ENCODE peak calls at places on chromosomes 12 and 14, in four cellular contexts. A is GM23338, C is neural progenitor cell, F is GM23248. W is an unnamed sample. For H3F3A, the result is how much of the 10 kb centered on the place peaks cover.

GRCh38 chr12:104801427-104801826 is 156.7 kb downstream of the SLC41A2 start:
- DNase-seq in F (no peak), C (no peak), A (no peak), W (no peak)

GRCh38 chr12:75862692-75863471 is 168.7 kb downstream of the PHLDA1 start:
- DNase-seq in F (peak), A (no peak), C (no peak), W (no peak)

GRCh38 chr14:89067293-89067972 is 243.0 kb downstream of the TTC8 start:
- DNase-seq in C (no peak), A (peak), F (no peak), W (no peak)

GRCh38 chr14:45633220-45633984 is 380.4 kb upstream of the MIS18BP1 start:
- DNase-seq in F (no peak), C (no peak), A (no peak), W (no peak)

GRCh38 chr12:108962256-108962655 is 58.6 kb downstream of the SVOP start:
- DNase-seq in A (no peak), F (no peak), C (no peak), W (no peak)

GRCh38 chr14:93301821-93302447 is 30.9 kb downstream of the BTBD7 start:
- DNase-seq in F (no peak), C (peak), A (peak), W (no peak)

GRCh38 chr14:60722163-60722835 is 1.9 kb downstream of the SIX4 start:
- DNase-seq in F (peak), C (peak), A (peak), W (peak)

GRCh38 chr14:52377940-52378339 is 63.8 kb downstream of the PTGER2 start:
- DNase-seq in F (no peak), C (peak), A (peak), W (no peak)

GRCh38 chr12:132174703-132175490 is 30.6 kb downstream of the NOC4L start:
- DNase-seq in C (no peak), F (no peak), A (no peak), W (no peak)

GRCh38 chr14:55814064-55814463 is 234.1 kb downstream of the KTN1 start:
- DNase-seq in C (no peak), F (no peak), A (no peak), W (no peak)

GRCh38 chr12:117098071-117098360 is 1.2 kb downstream of the TESC start:
- DNase-seq in F (no peak), A (no peak), C (no peak), W (no peak)

GRCh38 chr12:93514853-93515252 is 47.5 kb downstream of the MRPL42 start:
- DNase-seq in A (no peak), C (no peak), F (peak), W (no peak)

GRCh38 chr12:61536525-61536924 is 723.7 kb upstream of the USP15 start:
- DNase-seq in F (peak), C (no peak), A (no peak), W (no peak)

GRCh38 chr14:101820283-101820798 is 58.8 kb downstream of the PPP2R5C start:
- DNase-seq in F (no peak), A (no peak), C (no peak), W (no peak)

GRCh38 chr12:70576341-70577282 is 60.6 kb downstream of the PTPRB start:
- DNase-seq in A (peak), F (peak), C (peak), W (peak)

GRCh38 chr14:59354666-59355065 is 110.5 kb downstream of the GPR135 start:
- DNase-seq in C (no peak), F (peak), A (no peak), W (no peak)

GRCh38 chr14:69711471-69712216 is 55.3 kb upstream of the SRSF5 start:
- DNase-seq in C (no peak), F (no peak), A (no peak), W (no peak)

GRCh38 chr14:68401855-68402254 is 391.0 kb downstream of the ZFP36L1 start:
- DNase-seq in A (no peak), F (no peak), C (no peak), W (peak)

GRCh38 chr12:106040521-106040920 is 98.2 kb downstream of the NUAK1 start:
- DNase-seq in A (no peak), C (no peak), F (no peak), W (no peak)

GRCh38 chr14:49173765-49174373 is 412.3 kb downstream of the RPS29 start:
- DNase-seq in C (peak), A (peak), F (peak), W (peak)

GRCh38 chr12:50690923-50691322 is 73.0 kb upstream of the ATF1 start:
- DNase-seq in C (no peak), F (peak), A (no peak), W (no peak)

GRCh38 chr12:31589582-31589895 is 1.4 kb downstream of the DENND5B start:
- DNase-seq in C (peak), A (peak), F (no peak), W (peak)

GRCh38 chr14:91415794-91416743 is 1.6 kb downstream of the CCDC88C start:
- DNase-seq in C (no peak), F (no peak), A (peak), W (peak)

GRCh38 chr12:104423273-104423672 is 33.5 kb upstream of the CHST11 start:
- DNase-seq in A (no peak), C (no peak), F (no peak), W (no peak)

GRCh38 chr12:2856051-2856450 is 788 bp downstream of the TEX52 start:
- DNase-seq in C (no peak), A (peak), F (peak), W (no peak)

GRCh38 chr12:83573676-83574075 is 887.0 kb downstream of the TMTC2 start:
- DNase-seq in C (no peak), F (peak), A (no peak), W (no peak)

GRCh38 chr14:58109761-58110160 is 42.3 kb downstream of the ARMH4 start:
- DNase-seq in F (no peak), C (no peak), A (no peak), W (no peak)

GRCh38 chr12:68240079-68240478 is 13.3 kb downstream of the IL22 start:
- DNase-seq in A (no peak), F (peak), C (no peak), W (no peak)

GRCh38 chr12:108734200-108734906 is 3.0 kb upstream of the CORO1C start:
- DNase-seq in A (peak), F (peak), C (no peak), W (no peak)

GRCh38 chr14:102955636-102956035 is 33.2 kb downstream of the AMN start:
- DNase-seq in F (no peak), A (no peak), C (no peak), W (no peak)

GRCh38 chr12:130031571-130032189 is 127.9 kb upstream of the TMEM132D start:
- DNase-seq in A (peak), C (peak), F (peak), W (peak)

GRCh38 chr12:95802482-95803264 is 12.1 kb upstream of the NTN4 start:
- DNase-seq in C (no peak), A (no peak), F (peak), W (no peak)

GRCh38 chr12:16269941-16270340 is 7.5 kb downstream of the SLC15A5 start:
- DNase-seq in C (no peak), A (no peak), F (no peak), W (no peak)

GRCh38 chr12:53983580-53984572 is 1.1 kb upstream of the HOXC10 start:
- DNase-seq in A (peak), C (no peak), F (no peak), W (no peak)

DNA sequence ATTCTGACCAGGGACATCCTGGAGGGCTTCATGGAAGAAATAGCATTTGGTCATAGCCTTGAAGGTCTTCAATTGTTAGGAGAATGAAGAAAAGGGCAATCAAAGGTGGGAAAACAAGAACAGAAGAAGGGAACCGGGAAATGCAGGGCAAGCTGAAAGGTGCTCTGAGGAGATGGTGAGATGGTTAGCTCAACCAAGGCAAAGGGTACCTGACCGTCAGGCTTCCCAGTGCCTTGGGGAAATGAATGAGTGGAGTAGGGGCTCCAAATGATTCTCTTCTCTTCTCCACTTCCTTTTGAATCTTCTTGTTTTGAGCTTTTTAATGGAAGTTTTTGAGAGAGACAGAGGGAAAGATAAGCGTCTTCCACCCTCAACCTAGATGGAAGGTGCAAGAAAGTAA is 155.6 kb upstream of the PWP1 start:
- DNase-seq in A (no peak), C (no peak), F (no peak), W (no peak)
- H3F3A ChIP-seq in A (under half), C (under half), F (under half), W (under half)

GRCh38 chr14:73722581-73722980 is 8.4 kb upstream of the PNMA1 start:
- DNase-seq in C (no peak), A (no peak), F (no peak), W (no peak)
- TF ChIP-seq EZH2phosphoT487 in C (no peak), A (no peak), F (no peak), W (no peak)

GRCh38 chr14:73763396-73763795 is 49.2 kb upstream of the PNMA1 start:
- DNase-seq in F (no peak), A (no peak), C (no peak), W (no peak)
- H3F3A ChIP-seq in F (under half), A (under half), C (under half), W (under half)

DNA sequence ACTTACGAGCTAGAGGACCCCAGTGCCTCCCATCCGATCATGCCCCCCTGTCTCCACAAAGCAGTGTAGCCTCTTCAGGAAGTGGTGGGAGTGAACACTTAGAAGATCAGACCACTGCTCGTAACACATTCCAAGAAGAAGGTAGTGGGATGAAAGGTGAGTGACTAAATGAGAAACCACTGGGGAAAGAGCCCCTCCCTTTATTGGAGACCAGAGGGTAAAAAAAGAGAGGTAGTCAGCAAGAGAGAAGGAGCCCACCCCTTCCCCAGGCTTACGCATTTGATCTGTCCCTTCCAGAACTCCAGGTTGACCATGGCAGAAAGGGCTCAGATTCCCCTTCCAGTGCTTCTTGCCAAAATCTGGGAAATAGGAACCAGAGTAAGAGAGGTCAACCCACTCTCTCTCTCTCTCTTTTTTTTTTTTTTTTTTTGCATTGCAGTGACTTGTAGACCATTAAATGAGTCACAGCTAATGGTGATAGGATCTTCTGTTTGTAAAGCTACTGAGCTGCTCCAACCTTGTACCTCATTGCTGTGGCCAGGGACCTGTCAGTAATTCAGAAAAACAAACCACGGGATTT is 165.4 kb downstream of the GCH1 start:
- DNase-seq in C (no peak), F (peak), A (no peak), W (no peak)
- TF ChIP-seq EZH2phosphoT487 in C (no peak), F (no peak), A (no peak), W (no peak)

DNA sequence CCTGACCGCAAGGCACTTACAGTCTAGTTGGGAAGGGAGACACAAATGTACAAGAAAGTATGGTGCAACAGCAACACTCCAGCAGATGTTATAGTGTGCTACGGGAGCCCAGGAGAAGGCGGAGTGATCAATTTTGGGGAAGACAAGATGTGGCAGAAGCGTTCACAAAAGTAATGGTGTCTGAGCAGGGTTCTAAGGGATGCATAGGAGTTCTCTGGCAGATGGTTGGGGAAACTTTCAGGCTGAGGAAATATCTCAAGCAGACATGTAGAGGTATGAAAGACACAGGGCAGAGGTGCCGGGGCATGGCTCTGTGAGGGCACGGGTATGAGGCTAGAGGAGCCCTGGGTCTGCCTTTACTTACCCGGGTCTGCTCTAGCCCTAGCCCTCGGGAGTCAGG is 5.1 kb upstream of the TNFRSF1A start:
- DNase-seq in F (no peak), A (no peak), C (no peak), W (no peak)
- H3F3A ChIP-seq in F (under half), A (under half), C (under half), W (under half)